ENCODE peak calls at places on chromosomes 2 and 18, in four cellular contexts. One of them, this sample, is unnamed.

GRCh38 chr2:120508581-120509041 is 162.7 kb downstream of the INHBB start:
- DNase-seq in K562: no peak
- DNase-seq in HL-60: no peak
- DNase-seq in GM12878: no peak
- DNase-seq in this sample: no peak

GRCh38 chr18:68394705-68395104 is 320.2 kb downstream of the TMX3 start:
- DNase-seq in GM12878: no peak
- DNase-seq in HL-60: no peak
- DNase-seq in K562: no peak
- DNase-seq in this sample: no peak

GRCh38 chr2:232455426-232456255 is at the start of gene ALPI:
- DNase-seq in K562: peak; percentile 10
- DNase-seq in HL-60: no peak
- DNase-seq in GM12878: no peak
- DNase-seq in this sample: no peak

GRCh38 chr2:42010743-42011298 is 37.0 kb upstream of the PKDCC start:
- DNase-seq in K562: no peak
- DNase-seq in GM12878: no peak
- DNase-seq in HL-60: no peak
- DNase-seq in this sample: no peak

GRCh38 chr2:168343586-168343985 is 96.2 kb upstream of the STK39 start:
- DNase-seq in GM12878: no peak
- DNase-seq in HL-60: no peak
- DNase-seq in K562: peak; percentile 8
- DNase-seq in this sample: no peak

GRCh38 chr18:40249390-40250080 is 1705.5 kb upstream of the PIK3C3 start:
- DNase-seq in HL-60: no peak
- DNase-seq in GM12878: no peak
- DNase-seq in K562: no peak
- DNase-seq in this sample: no peak

GRCh38 chr2:171390941-171391516 is 42.8 kb downstream of the METTL8 start:
- DNase-seq in HL-60: no peak
- DNase-seq in GM12878: no peak
- DNase-seq in K562: no peak
- DNase-seq in this sample: no peak

GRCh38 chr2:70936165-70936978 is 672 bp downstream of the ATP6V1B1 start:
- DNase-seq in K562: no peak
- DNase-seq in HL-60: no peak
- DNase-seq in GM12878: no peak
- DNase-seq in this sample: no peak

GRCh38 chr2:82275599-82275998 is 1971.0 kb upstream of the LRRTM1 start:
- DNase-seq in K562: no peak
- DNase-seq in GM12878: no peak
- DNase-seq in HL-60: no peak
- DNase-seq in this sample: no peak

GRCh38 chr18:13222371-13223281 is 4.1 kb downstream of the LDLRAD4 start:
- DNase-seq in K562: no peak
- DNase-seq in GM12878: no peak
- DNase-seq in HL-60: no peak
- DNase-seq in this sample: no peak

GRCh38 chr18:13455960-13456471 is 237.5 kb downstream of the LDLRAD4 start:
- DNase-seq in K562: no peak
- DNase-seq in GM12878: peak; percentile 32
- DNase-seq in HL-60: no peak
- DNase-seq in this sample: peak; percentile 45

GRCh38 chr2:29777164-29777563 is 144.2 kb downstream of the ALK start:
- DNase-seq in HL-60: no peak
- DNase-seq in GM12878: no peak
- DNase-seq in K562: no peak
- DNase-seq in this sample: no peak

GRCh38 chr2:197307933-197308521 is 2.6 kb downstream of the ANKRD44 start:
- DNase-seq in K562: no peak
- DNase-seq in HL-60: no peak
- DNase-seq in GM12878: no peak
- DNase-seq in this sample: no peak

GRCh38 chr2:227383687-227384086 is 4.1 kb downstream of the SCYGR1 start:
- DNase-seq in GM12878: no peak
- DNase-seq in HL-60: no peak
- DNase-seq in K562: no peak
- DNase-seq in this sample: no peak

GRCh38 chr2:227388537-227389011 is 825 bp upstream of the SCYGR1 start:
- DNase-seq in HL-60: no peak
- DNase-seq in GM12878: no peak
- DNase-seq in K562: no peak
- DNase-seq in this sample: no peak

GRCh38 chr2:227389231-227389630 is 1.5 kb upstream of the SCYGR1 start:
- DNase-seq in HL-60: no peak
- DNase-seq in K562: no peak
- DNase-seq in GM12878: no peak
- DNase-seq in this sample: no peak

GRCh38 chr2:227389661-227390060 is 1.9 kb upstream of the SCYGR1 start:
- DNase-seq in HL-60: no peak
- DNase-seq in GM12878: no peak
- DNase-seq in K562: no peak
- DNase-seq in this sample: no peak

GRCh38 chr2:227386630-227387029 is 1.1 kb downstream of the SCYGR1 start:
- DNase-seq in GM12878: no peak
- DNase-seq in K562: no peak
- DNase-seq in HL-60: no peak
- DNase-seq in this sample: no peak
- TF ChIP-seq SPI1 in GM12878: no peak
- TF ChIP-seq SPI1 in K562: no peak
- TF ChIP-seq SPI1 in HL-60: no peak
- TF ChIP-seq SPI1 in this sample: no peak

GRCh38 chr2:103289101-103289725 is 527.4 kb downstream of the TMEM182 start:
- DNase-seq in GM12878: no peak
- DNase-seq in HL-60: no peak
- DNase-seq in K562: peak; percentile 11
- DNase-seq in this sample: no peak

GRCh38 chr2:103293266-103293583 is 531.4 kb downstream of the TMEM182 start:
- DNase-seq in GM12878: no peak
- DNase-seq in HL-60: no peak
- DNase-seq in K562: no peak
- DNase-seq in this sample: no peak

DNA sequence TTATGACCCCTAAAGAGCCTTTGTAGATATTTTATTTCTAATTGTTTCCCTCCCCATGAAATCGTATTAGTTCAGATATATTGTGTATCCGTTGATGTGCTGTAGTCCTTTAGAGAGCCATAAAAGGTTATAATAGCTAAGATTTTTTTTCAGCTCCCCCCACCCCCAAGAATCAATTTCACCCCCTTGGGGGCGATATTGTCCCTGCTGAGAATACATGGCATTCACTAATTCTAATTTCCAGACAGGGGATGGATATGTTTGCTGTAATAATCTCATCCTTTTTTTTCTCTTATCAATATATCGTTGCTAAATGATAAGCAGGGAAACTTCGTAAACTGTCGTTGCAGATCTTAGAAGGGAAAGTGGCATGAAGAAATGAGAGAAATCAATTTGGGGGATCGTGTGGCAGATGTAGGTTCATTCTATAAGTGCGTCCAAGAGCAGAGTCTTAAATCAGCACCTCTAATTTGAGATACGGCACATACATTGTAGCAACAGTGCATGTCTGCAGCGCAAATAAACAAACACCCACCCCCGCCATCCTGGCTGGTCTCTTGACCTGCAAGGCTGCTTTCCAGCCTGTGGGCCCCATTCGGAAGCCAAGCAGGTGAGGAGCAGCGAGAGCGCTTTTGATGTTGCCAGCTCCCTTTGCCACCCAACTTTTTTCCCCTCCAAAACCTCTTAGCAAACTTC is 530.9 kb downstream of the TMEM182 start:
- DNase-seq in K562: peak; percentile 14
- DNase-seq in HL-60: no peak
- DNase-seq in GM12878: no peak
- DNase-seq in this sample: no peak
- TF ChIP-seq SPI1 in K562: no peak
- TF ChIP-seq SPI1 in HL-60: no peak
- TF ChIP-seq SPI1 in GM12878: no peak
- TF ChIP-seq SPI1 in this sample: no peak

DNA sequence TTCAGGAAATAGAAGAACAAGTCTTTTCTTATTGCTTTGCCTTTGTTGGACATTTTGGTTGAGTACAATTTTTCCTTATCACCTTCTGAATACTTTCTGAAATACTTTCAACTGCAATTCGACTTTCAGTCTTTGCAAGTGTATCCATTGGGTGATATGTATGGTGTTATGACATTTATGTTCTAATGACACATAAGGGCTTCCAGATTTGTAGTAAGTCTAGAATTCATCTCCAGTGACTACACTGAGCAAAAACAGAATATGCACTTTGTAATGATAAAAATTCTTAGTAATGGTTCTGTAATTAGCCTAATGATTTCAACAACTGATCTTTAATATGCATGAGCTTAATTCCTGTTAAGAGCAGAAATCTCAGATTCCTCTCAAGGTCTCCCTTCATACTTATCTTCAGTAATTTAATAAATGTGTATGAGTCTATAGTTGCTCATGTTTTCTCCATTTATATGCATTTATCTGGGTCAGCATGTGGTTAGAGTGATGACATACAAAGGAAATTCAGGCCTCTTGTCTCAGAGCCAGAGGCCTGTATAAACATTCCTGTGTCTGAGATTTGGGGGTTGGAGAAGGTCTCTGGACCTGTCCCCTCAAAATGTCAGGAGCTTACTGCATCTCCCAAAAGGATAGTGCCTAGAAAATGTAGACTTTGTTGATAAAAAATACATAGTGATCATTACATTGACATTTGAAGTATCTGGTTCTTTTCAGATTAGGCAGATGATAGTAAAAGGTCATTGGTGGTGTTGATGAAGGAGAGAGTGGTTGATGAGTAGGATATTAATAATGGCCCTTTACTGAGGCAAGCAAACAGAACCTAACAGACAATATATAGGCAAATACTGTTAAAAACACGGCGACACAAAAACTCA is 114.9 kb downstream of the QPCT start:
- DNase-seq in HL-60: no peak
- DNase-seq in K562: no peak
- DNase-seq in GM12878: no peak
- DNase-seq in this sample: no peak
- TF ChIP-seq SPI1 in HL-60: no peak
- TF ChIP-seq SPI1 in K562: no peak
- TF ChIP-seq SPI1 in GM12878: no peak
- TF ChIP-seq SPI1 in this sample: no peak

GRCh38 chr2:98445167-98445522 is 487 bp downstream of the INPP4A start:
- DNase-seq in K562: no peak
- DNase-seq in HL-60: no peak
- DNase-seq in GM12878: no peak
- DNase-seq in this sample: no peak
- TF ChIP-seq SPI1 in K562: no peak
- TF ChIP-seq SPI1 in HL-60: no peak
- TF ChIP-seq SPI1 in GM12878: no peak
- TF ChIP-seq SPI1 in this sample: no peak

GRCh38 chr2:20487030-20487391 is 40.1 kb downstream of the RHOB start:
- DNase-seq in K562: no peak
- DNase-seq in GM12878: no peak
- DNase-seq in HL-60: no peak
- DNase-seq in this sample: no peak

GRCh38 chr2:20487392-20488135 is 40.7 kb downstream of the RHOB start:
- DNase-seq in GM12878: no peak
- DNase-seq in K562: no peak
- DNase-seq in HL-60: no peak
- DNase-seq in this sample: no peak

GRCh38 chr2:20485612-20485926 is 38.7 kb downstream of the RHOB start:
- DNase-seq in GM12878: no peak
- DNase-seq in K562: no peak
- DNase-seq in HL-60: no peak
- DNase-seq in this sample: no peak

GRCh38 chr2:20485989-20486388 is 39.1 kb downstream of the RHOB start:
- DNase-seq in K562: no peak
- DNase-seq in HL-60: no peak
- DNase-seq in GM12878: no peak
- DNase-seq in this sample: no peak

GRCh38 chr2:20486571-20486970 is 39.7 kb downstream of the RHOB start:
- DNase-seq in GM12878: no peak
- DNase-seq in K562: no peak
- DNase-seq in HL-60: no peak
- DNase-seq in this sample: no peak
- TF ChIP-seq SPI1 in GM12878: no peak
- TF ChIP-seq SPI1 in K562: no peak
- TF ChIP-seq SPI1 in HL-60: no peak
- TF ChIP-seq SPI1 in this sample: no peak

GRCh38 chr18:2971741-2972552 is 41.0 kb downstream of the LPIN2 start:
- DNase-seq in HL-60: peak; percentile 80
- DNase-seq in K562: no peak
- DNase-seq in GM12878: peak; percentile 90
- DNase-seq in this sample: no peak
- TF ChIP-seq SPI1 in HL-60: peak; percentile 60
- TF ChIP-seq SPI1 in K562: no peak
- TF ChIP-seq SPI1 in GM12878: peak; percentile 68
- TF ChIP-seq SPI1 in this sample: peak; percentile 69

GRCh38 chr2:86396304-86396785 is 44.8 kb upstream of the KDM3A start:
- DNase-seq in HL-60: peak; percentile 75
- DNase-seq in K562: peak; percentile 65
- DNase-seq in GM12878: no peak
- DNase-seq in this sample: no peak
- TF ChIP-seq SPI1 in HL-60: no peak
- TF ChIP-seq SPI1 in K562: no peak
- TF ChIP-seq SPI1 in GM12878: no peak
- TF ChIP-seq SPI1 in this sample: no peak

GRCh38 chr18:54360406-54360805 is 2.7 kb downstream of the C18orf54 start:
- DNase-seq in GM12878: no peak
- DNase-seq in HL-60: no peak
- DNase-seq in K562: no peak
- DNase-seq in this sample: no peak
- TF ChIP-seq SPI1 in GM12878: no peak
- TF ChIP-seq SPI1 in HL-60: no peak
- TF ChIP-seq SPI1 in K562: no peak
- TF ChIP-seq SPI1 in this sample: no peak

GRCh38 chr2:192655916-192656315 is 461.2 kb upstream of the TMEFF2 start:
- DNase-seq in HL-60: no peak
- DNase-seq in K562: no peak
- DNase-seq in GM12878: no peak
- DNase-seq in this sample: no peak

DNA sequence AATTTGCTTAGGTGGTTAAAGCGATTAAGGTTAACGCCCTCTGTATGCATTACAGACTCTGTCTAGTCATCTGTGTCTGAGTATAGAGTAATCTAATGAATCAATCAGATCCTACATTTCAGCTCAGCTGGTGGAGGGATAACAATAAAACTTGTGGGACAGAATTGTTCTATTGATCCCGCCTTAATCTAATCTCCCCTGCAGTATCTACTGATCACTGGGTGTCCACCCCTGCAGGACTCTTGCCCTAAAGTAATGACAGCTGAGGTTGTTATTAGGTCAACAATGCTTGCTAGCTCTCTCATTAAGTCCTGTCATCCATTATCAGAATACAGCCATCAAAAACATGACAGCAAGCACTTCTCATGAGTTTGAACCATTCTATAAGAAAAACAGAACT is 462.6 kb upstream of the TMEFF2 start:
- DNase-seq in HL-60: no peak
- DNase-seq in GM12878: no peak
- DNase-seq in K562: no peak
- DNase-seq in this sample: no peak
- TF ChIP-seq SPI1 in HL-60: no peak
- TF ChIP-seq SPI1 in GM12878: no peak
- TF ChIP-seq SPI1 in K562: no peak
- TF ChIP-seq SPI1 in this sample: no peak

This sample was measured in GM12891.